ENCODE peak calls at places on chromosome 6, in seven cellular contexts. D is vagina; H is GM04504; X is EL; B is stimulated activated CD4-positive, alpha-beta T cell treated with anti-CD3 and anti-CD28 coated beads, TNF-alpha, amount 100 ng/mL, for 4 hours; P is fibroblast of mammary gland; Q is astrocyte of the hippocampus. W is an unnamed sample.

GRCh38 chr6:145071836-145072235 is 663.5 kb downstream of the EPM2A start:
- DNase-seq in D (no peak), H (peak; percentile 56), X (peak; percentile 93), B (no peak), P (peak; percentile 84), Q (peak; percentile 27), W (no peak)

GRCh38 chr6:14009416-14009815 is 84.7 kb downstream of the RNF182 start:
- DNase-seq in D (peak; percentile 64), H (no peak), X (no peak), B (no peak), P (no peak), Q (no peak), W (no peak)

GRCh38 chr6:21871831-21872230 is 278.3 kb downstream of the SOX4 start:
- DNase-seq in D (no peak), H (no peak), X (no peak), B (no peak), P (no peak), Q (no peak), W (no peak)

GRCh38 chr6:5214570-5215052 is 46.1 kb downstream of the LYRM4 start:
- DNase-seq in D (no peak), H (no peak), X (peak; percentile 22), B (no peak), P (peak; percentile 37), Q (peak; percentile 67), W (no peak)

GRCh38 chr6:116572162-116572561 is 858 bp downstream of the RWDD1 start:
- DNase-seq in D (no peak), H (no peak), X (peak; percentile 47), B (no peak), P (peak; percentile 53), Q (peak; percentile 56), W (peak; percentile 35)

GRCh38 chr6:158660331-158660730 is 10.5 kb downstream of the SYTL3 start:
- DNase-seq in D (no peak), H (no peak), X (peak; percentile 15), B (no peak), P (peak; percentile 32), Q (no peak), W (peak; percentile 41)

GRCh38 chr6:157226761-157227160 is 96.6 kb downstream of the TMEM242 start:
- DNase-seq in D (peak; percentile 64), H (no peak), X (no peak), B (no peak), P (no peak), Q (peak; percentile 36), W (no peak)

GRCh38 chr6:74282143-74282689 is 586.2 kb downstream of the CD109 start:
- DNase-seq in D (no peak), H (no peak), X (no peak), B (no peak), P (no peak), Q (no peak), W (no peak)

GRCh38 chr6:142474446-142475289 is 172.9 kb downstream of the ADGRG6 start:
- DNase-seq in D (no peak), H (peak; percentile 23), X (peak; percentile 77), B (no peak), P (peak; percentile 70), Q (peak; percentile 79), W (peak; percentile 66)

GRCh38 chr6:20705741-20706140 is 171.5 kb downstream of the CDKAL1 start:
- DNase-seq in D (no peak), H (no peak), X (no peak), B (no peak), P (no peak), Q (no peak), W (no peak)

GRCh38 chr6:87808005-87808757 is 106.1 kb upstream of the AKIRIN2 start:
- DNase-seq in D (no peak), H (peak; percentile 56), X (peak; percentile 67), B (no peak), P (peak; percentile 73), Q (peak; percentile 65), W (peak; percentile 62)

GRCh38 chr6:100704941-100705340 is 176.2 kb downstream of the ASCC3 start:
- DNase-seq in D (no peak), H (no peak), X (no peak), B (no peak), P (no peak), Q (no peak), W (no peak)

GRCh38 chr6:46933751-46934150 is 12.0 kb upstream of the ADGRF5 start:
- DNase-seq in D (no peak), H (no peak), X (no peak), B (no peak), P (no peak), Q (no peak), W (no peak)

GRCh38 chr6:152318278-152318677 is 318.9 kb downstream of the SYNE1 start:
- DNase-seq in D (no peak), H (no peak), X (no peak), B (no peak), P (peak; percentile 19), Q (no peak), W (no peak)

GRCh38 chr6:144955392-144955791 is 670.3 kb downstream of the UTRN start:
- DNase-seq in D (no peak), H (no peak), X (peak; percentile 20), B (no peak), P (no peak), Q (no peak), W (no peak)

GRCh38 chr6:67201563-67201962 is 1433.5 kb upstream of the ADGRB3 start:
- DNase-seq in D (no peak), H (no peak), X (no peak), B (no peak), P (no peak), Q (no peak), W (no peak)

GRCh38 chr6:170553686-170554085 is 483 bp upstream of the TBP start:
- DNase-seq in D (no peak), H (no peak), X (no peak), B (no peak), P (peak; percentile 50), Q (no peak), W (peak; percentile 37)

GRCh38 chr6:26133730-26134129 is 46.5 kb downstream of the HFE start:
- DNase-seq in D (no peak), H (no peak), X (no peak), B (no peak), P (no peak), Q (no peak), W (no peak)

GRCh38 chr6:146110990-146111389 is 82.1 kb downstream of the GRM1 start:
- DNase-seq in D (no peak), H (no peak), X (no peak), B (no peak), P (no peak), Q (no peak), W (no peak)

GRCh38 chr6:136137008-136137689 is 113.0 kb downstream of the MTFR2 start:
- DNase-seq in D (no peak), H (no peak), X (no peak), B (no peak), P (no peak), Q (peak; percentile 50), W (peak; percentile 22)

GRCh38 chr6:41974281-41974825 is 32.7 kb upstream of the CCND3 start:
- DNase-seq in D (no peak), H (no peak), X (no peak), B (no peak), P (no peak), Q (no peak), W (no peak)

GRCh38 chr6:6969761-6970223 is 138.0 kb upstream of the RREB1 start:
- DNase-seq in D (no peak), H (no peak), X (no peak), B (no peak), P (no peak), Q (peak; percentile 17), W (peak; percentile 94)

GRCh38 chr6:143555071-143555492 is 43.6 kb upstream of the FUCA2 start:
- DNase-seq in D (no peak), H (no peak), X (peak; percentile 14), B (no peak), P (no peak), Q (no peak), W (no peak)

GRCh38 chr6:9039258-9039657 is 603.9 kb upstream of the SLC35B3 start:
- DNase-seq in D (no peak), H (no peak), X (no peak), B (no peak), P (no peak), Q (no peak), W (no peak)

GRCh38 chr6:110714143-110714542 is 101.1 kb downstream of the CDK19 start:
- DNase-seq in D (no peak), H (no peak), X (no peak), B (no peak), P (peak; percentile 44), Q (no peak), W (no peak)

GRCh38 chr6:151481752-151482151 is 12.1 kb upstream of the CCDC170 start:
- DNase-seq in D (no peak), H (no peak), X (no peak), B (no peak), P (peak; percentile 3), Q (no peak), W (no peak)

GRCh38 chr6:167699141-167700036 is 127.3 kb upstream of the AFDN start:
- DNase-seq in D (no peak), H (no peak), X (no peak), B (peak; percentile 49), P (peak; percentile 3), Q (no peak), W (no peak)

GRCh38 chr6:31368461-31368860 is 11.5 kb upstream of the HLA-B start:
- DNase-seq in D (no peak), H (no peak), X (no peak), B (no peak), P (no peak), Q (no peak), W (peak; percentile 46)

GRCh38 chr6:26604026-26604425 is 7.3 kb downstream of the ABT1 start:
- DNase-seq in D (no peak), H (no peak), X (no peak), B (no peak), P (no peak), Q (no peak), W (no peak)

GRCh38 chr6:149961728-149962425 is 1.9 kb upstream of the ULBP1 start:
- DNase-seq in D (peak; percentile 61), H (no peak), X (peak; percentile 37), B (no peak), P (no peak), Q (peak; percentile 32), W (peak; percentile 35)

GRCh38 chr6:114342086-114342825 is 567 bp downstream of the HS3ST5 start:
- DNase-seq in D (no peak), H (no peak), X (no peak), B (no peak), P (no peak), Q (peak; percentile 60), W (peak; percentile 4)

GRCh38 chr6:167794386-167795157 is 32.1 kb upstream of the AFDN start:
- DNase-seq in D (no peak), H (no peak), X (no peak), B (no peak), P (no peak), Q (no peak), W (no peak)

GRCh38 chr6:32170294-32170693 is 5.6 kb downstream of the AGPAT1 start:
- DNase-seq in D (no peak), H (no peak), X (peak; percentile 59), B (no peak), P (no peak), Q (no peak), W (no peak)

GRCh38 chr6:148530394-148530923 is 187.8 kb downstream of the SASH1 start:
- DNase-seq in D (no peak), H (no peak), X (peak; percentile 92), B (no peak), P (peak; percentile 93), Q (peak; percentile 79), W (no peak)

GRCh38 chr6:141153563-141153962 is 979.2 kb upstream of the GJE1 start:
- DNase-seq in D (no peak), H (no peak), X (no peak), B (no peak), P (no peak), Q (no peak), W (peak; percentile 8)

GRCh38 chr6:35370799-35371493 is 28.6 kb downstream of the PPARD start:
- DNase-seq in D (no peak), H (no peak), X (no peak), B (no peak), P (peak; percentile 76), Q (no peak), W (no peak)

GRCh38 chr6:67882436-67883311 is 752.4 kb upstream of the ADGRB3 start:
- DNase-seq in D (no peak), H (no peak), X (no peak), B (no peak), P (no peak), Q (no peak), W (no peak)

GRCh38 chr6:73734843-73735453 is 38.9 kb downstream of the CD109 start:
- DNase-seq in D (no peak), H (no peak), X (no peak), B (no peak), P (no peak), Q (no peak), W (no peak)

W was measured in SW480.